ENCODE peak calls at places on chromosomes 3 and 15, in four cellular contexts. B, N, P and F are unnamed samples.

GRCh38 chr15:72198410-72199270 is 1.1 kb upstream of the GRAMD2A start:
- DNase-seq in B (no peak), N (no peak), P (no peak), F (no peak)

GRCh38 chr3:34206996-34207395 is 408.6 kb downstream of the PDCD6IP start:
- DNase-seq in B (peak), N (no peak), P (peak), F (no peak)

GRCh38 chr15:72365844-72366243 is 10.0 kb downstream of the HEXA start:
- DNase-seq in B (no peak), N (no peak), P (no peak), F (no peak)

GRCh38 chr3:46271209-46271608 is 28.9 kb downstream of the CCR3 start:
- DNase-seq in B (no peak), N (no peak), P (no peak), F (no peak)

GRCh38 chr3:184015381-184016019 is 2.2 kb downstream of the ABCC5 start:
- DNase-seq in B (no peak), N (peak), P (no peak), F (no peak)

GRCh38 chr15:101176625-101177024 is 75.2 kb downstream of the CHSY1 start:
- DNase-seq in B (no peak), N (no peak), P (no peak), F (no peak)

GRCh38 chr3:32082727-32083126 is 23.7 kb upstream of the GPD1L start:
- DNase-seq in B (no peak), N (no peak), P (no peak), F (no peak)

GRCh38 chr3:143123353-143123974 is 3.9 kb downstream of the CHST2 start:
- DNase-seq in B (no peak), N (no peak), P (no peak), F (no peak)

GRCh38 chr3:124014366-124014942 is 22.5 kb upstream of the ROPN1 start:
- DNase-seq in B (no peak), N (no peak), P (no peak), F (no peak)

GRCh38 chr3:179563298-179563934 is 690 bp downstream of the ACTL6A start:
- DNase-seq in B (peak), N (peak), P (peak), F (peak)

GRCh38 chr15:33757505-33758211 is 210.6 kb upstream of the CHRM5 start:
- DNase-seq in B (no peak), N (no peak), P (no peak), F (no peak)

GRCh38 chr3:190003730-190004129 is 117.0 kb downstream of the P3H2 start:
- DNase-seq in B (peak), N (peak), P (peak), F (peak)

GRCh38 chr3:64213224-64213893 is 11.9 kb downstream of the PRICKLE2 start:
- DNase-seq in B (no peak), N (no peak), P (no peak), F (no peak)

GRCh38 chr3:31629054-31629453 is 96.3 kb downstream of the STT3B start:
- DNase-seq in B (no peak), N (no peak), P (no peak), F (no peak)

GRCh38 chr15:85831415-85832113 is 36.8 kb upstream of the KLHL25 start:
- DNase-seq in B (peak), N (peak), P (peak), F (no peak)

GRCh38 chr15:28024889-28025250 is 74.2 kb downstream of the OCA2 start:
- DNase-seq in B (no peak), N (no peak), P (no peak), F (no peak)

GRCh38 chr3:112004664-112005063 is 5.9 kb downstream of the TAGLN3 start:
- DNase-seq in B (no peak), N (no peak), P (no peak), F (no peak)

GRCh38 chr3:90091557-90091956 is 984.1 kb downstream of the EPHA3 start:
- DNase-seq in B (peak), N (peak), P (peak), F (no peak)